ENCODE peak calls at places on chromosomes 13 and 19, in six cellular contexts. S, X, I, V, M and D are unnamed samples.

GRCh38 chr19:926595-927043 is 784 bp downstream of the ARID3A start:
- DNase-seq in X (no peak), V (peak), S (no peak), M (peak), I (no peak), D (peak)

GRCh38 chr13:76795701-76796695 is 90.2 kb downstream of the KCTD12 start:
- DNase-seq in X (no peak), V (no peak), S (no peak), M (peak), I (no peak), D (no peak)

GRCh38 chr13:106689906-106690305 is 122.0 kb upstream of the ARGLU1 start:
- DNase-seq in S (no peak), M (no peak), V (no peak), X (no peak), I (no peak), D (no peak)

GRCh38 chr13:41411536-41411935 is 45.8 kb upstream of the RGCC start:
- DNase-seq in S (no peak), V (peak), M (peak), X (no peak), I (no peak), D (peak)

GRCh38 chr19:40726279-40726678 is 9.4 kb downstream of the ITPKC start:
- DNase-seq in M (no peak), V (no peak), S (no peak), X (no peak), I (no peak), D (no peak)

GRCh38 chr19:4879041-4879440 is 11.6 kb upstream of the PLIN3 start:
- DNase-seq in X (no peak), I (no peak), V (no peak), M (no peak), S (no peak), D (no peak)

GRCh38 chr13:61685683-61686013 is 270.0 kb upstream of the PCDH20 start:
- DNase-seq in V (no peak), X (no peak), M (no peak), S (no peak), I (no peak), D (no peak)

GRCh38 chr19:34165295-34165738 is 7.0 kb upstream of the LSM14A start:
- DNase-seq in M (no peak), S (no peak), I (no peak), V (peak), X (no peak), D (no peak)

GRCh38 chr13:23701646-23702045 is 131.4 kb downstream of the TNFRSF19 start:
- DNase-seq in V (peak), I (peak), M (peak), X (no peak), S (no peak), D (peak)

GRCh38 chr19:57027360-57027759 is 92.4 kb upstream of the USP29 start:
- DNase-seq in S (no peak), X (no peak), I (no peak), V (no peak), M (no peak), D (no peak)

GRCh38 chr13:75341025-75341424 is 140.9 kb downstream of the TBC1D4 start:
- DNase-seq in M (no peak), X (no peak), V (no peak), S (no peak), I (no peak), D (no peak)

GRCh38 chr19:7676854-7677253 is at the start of gene MCEMP1:
- DNase-seq in I (peak), S (no peak), X (no peak), V (peak), M (no peak), D (no peak)

GRCh38 chr13:75352641-75353327 is 129.2 kb downstream of the TBC1D4 start:
- DNase-seq in I (no peak), V (no peak), X (no peak), S (no peak), M (no peak), D (no peak)

GRCh38 chr13:89407357-89407756 is 1736.2 kb downstream of the SLITRK5 start:
- DNase-seq in S (no peak), I (no peak), V (no peak), M (no peak), X (no peak), D (no peak)